ENCODE peak calls at places on chromosomes 16 and 17, in ten cellular contexts. L is sigmoid colon, P is prostate gland, U is breast epithelium, O is HCT116, M is GM23338, K is SK-N-SH, X is HepG2, T is spleen, B is stomach. E is an unnamed sample.

GRCh38 chr17:79607941-79608728 is 2.7 kb downstream of the RBFOX3 start:
- DNase-seq in L (peak), P (no peak), U (no peak), O (peak), M (peak), K (peak), X (no peak), T (no peak), B (no peak), E (peak)

GRCh38 chr17:11928436-11928835 is 68.8 kb downstream of the ZNF18 start:
- DNase-seq in L (no peak), P (no peak), U (no peak), O (no peak), M (no peak), K (no peak), X (peak), T (no peak), B (no peak), E (no peak)

GRCh38 chr16:51540259-51540658 is 389.2 kb upstream of the SALL1 start:
- DNase-seq in L (no peak), P (no peak), U (no peak), O (no peak), M (no peak), K (no peak), X (no peak), T (no peak), B (no peak), E (no peak)

GRCh38 chr16:55955845-55956244 is 80.7 kb upstream of the CES5A start:
- DNase-seq in L (peak), P (no peak), U (no peak), O (no peak), M (no peak), K (no peak), X (no peak), T (no peak), B (no peak), E (no peak)

GRCh38 chr17:82489117-82489516 is 30.4 kb upstream of the FOXK2 start:
- DNase-seq in L (peak), P (no peak), U (no peak), O (no peak), M (no peak), K (no peak), X (no peak), T (no peak), B (no peak), E (no peak)

GRCh38 chr17:46943511-46944393 is 20.8 kb downstream of the GOSR2 start:
- DNase-seq in L (peak), P (no peak), U (no peak), O (no peak), M (peak), K (peak), X (peak), T (no peak), B (no peak), E (no peak)

GRCh38 chr17:37489197-37490001 is at the start of gene DUSP14:
- DNase-seq in L (peak), P (peak), U (peak), O (peak), M (peak), K (peak), X (peak), T (peak), B (peak), E (peak)

GRCh38 chr17:42428141-42428944 is 5.3 kb upstream of the CAVIN1 start:
- DNase-seq in L (peak), P (peak), U (no peak), O (peak), M (peak), K (peak), X (peak), T (no peak), B (peak), E (no peak)

GRCh38 chr17:8156174-8156992 is 4.2 kb upstream of the PER1 start:
- DNase-seq in L (peak), P (peak), U (peak), O (peak), M (peak), K (peak), X (peak), T (peak), B (peak), E (peak)
- TF ChIP-seq POLR2AphosphoS5 in L (peak), P (peak), U (peak), O (peak), M (peak), K (peak), X (peak), T (peak), B (peak), E (no peak)

DNA sequence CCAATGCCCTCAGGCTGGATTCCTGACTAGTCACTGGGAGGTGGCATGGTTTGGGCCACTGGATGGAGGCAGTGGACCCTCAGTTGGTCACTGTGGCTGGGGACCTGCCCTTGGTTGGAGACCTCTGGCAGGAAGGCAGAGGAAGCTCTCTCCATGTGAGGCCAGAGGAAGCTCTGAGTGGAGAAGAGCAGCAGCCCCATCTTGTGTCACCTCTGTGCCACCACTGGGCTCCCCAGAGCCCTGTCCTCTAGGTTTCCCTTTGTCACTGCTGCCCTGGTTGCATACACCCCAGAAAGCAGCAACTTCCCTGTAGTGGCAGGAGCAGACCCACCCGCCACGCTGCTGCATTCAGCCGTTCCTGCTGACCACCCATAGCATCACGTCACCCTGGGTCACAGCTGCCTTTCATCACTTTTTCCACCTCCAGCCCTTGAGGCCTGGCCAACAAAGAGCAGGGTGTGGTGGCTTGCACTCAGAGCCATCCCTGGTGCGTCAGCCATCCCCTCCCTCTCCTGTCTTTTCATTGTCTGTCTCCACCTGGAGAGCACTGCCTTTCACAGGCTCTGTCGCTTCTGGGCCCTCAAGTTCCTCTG is 11.9 kb downstream of the CTRL start:
- DNase-seq in L (no peak), P (no peak), U (no peak), O (no peak), M (no peak), K (no peak), X (no peak), T (no peak), B (no peak), E (peak)
- TF ChIP-seq CTCF in L (no peak), P (no peak), U (no peak), O (no peak), M (peak), K (no peak), X (peak), T (no peak), B (no peak), E (no peak)

GRCh38 chr17:75268931-75269330 is 2.1 kb downstream of the MIF4GD start:
- DNase-seq in L (no peak), P (no peak), U (no peak), O (no peak), M (no peak), K (peak), X (no peak), T (no peak), B (no peak), E (no peak)

GRCh38 chr17:75265614-75266314 is 4.1 kb downstream of the MRPS7 start:
- DNase-seq in L (no peak), P (no peak), U (no peak), O (no peak), M (no peak), K (peak), X (no peak), T (peak), B (no peak), E (no peak)

GRCh38 chr17:75267403-75268232 is 3.4 kb downstream of the MIF4GD start:
- DNase-seq in L (no peak), P (no peak), U (no peak), O (no peak), M (peak), K (peak), X (peak), T (no peak), B (no peak), E (peak)

GRCh38 chr17:75266315-75267145 is 4.5 kb downstream of the MIF4GD start:
- DNase-seq in L (no peak), P (no peak), U (no peak), O (no peak), M (no peak), K (peak), X (no peak), T (peak), B (no peak), E (peak)

DNA sequence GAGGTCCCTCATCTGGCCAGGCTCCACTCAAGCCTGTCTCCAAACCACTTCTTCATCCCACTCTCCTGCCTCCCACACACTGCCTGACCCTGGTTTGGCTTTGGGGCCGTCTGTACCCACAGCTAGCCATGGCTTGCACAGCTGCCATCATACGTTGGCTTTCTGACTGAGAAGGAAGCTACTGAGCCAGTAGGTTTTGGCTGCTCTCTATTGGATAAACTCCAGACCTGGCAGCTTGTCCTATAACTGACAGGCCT is 4.0 kb downstream of the MIF4GD start:
- DNase-seq in L (no peak), P (no peak), U (no peak), O (no peak), M (no peak), K (peak), X (no peak), T (no peak), B (no peak), E (peak)
- H3K4me3 ChIP-seq in L (no peak), P (no peak), U (no peak), O (no peak), M (no peak), K (no peak), X (no peak), T (no peak), B (no peak), E (no peak)

GRCh38 chr16:81067166-81067565 is 9.9 kb downstream of the C16orf46 start:
- DNase-seq in L (no peak), P (no peak), U (no peak), O (no peak), M (no peak), K (no peak), X (no peak), T (no peak), B (no peak), E (no peak)
- TF ChIP-seq POLR2AphosphoS5 in L (no peak), P (peak), U (no peak), O (no peak), M (no peak), K (no peak), X (no peak), T (no peak), B (no peak), E (no peak)

GRCh38 chr17:8253801-8254200 is 4.7 kb downstream of the PFAS start:
- DNase-seq in L (no peak), P (peak), U (no peak), O (peak), M (no peak), K (no peak), X (no peak), T (no peak), B (no peak), E (no peak)
- TF ChIP-seq CTCF in L (no peak), P (peak), U (no peak), O (no peak), M (peak), K (peak), X (peak), T (no peak), B (no peak), E (no peak)

GRCh38 chr16:86932130-86932982 is 354.0 kb downstream of the FOXL1 start:
- DNase-seq in L (no peak), P (no peak), U (no peak), O (no peak), M (no peak), K (no peak), X (no peak), T (no peak), B (no peak), E (no peak)
- H3K4me3 ChIP-seq in L (no peak), P (no peak), U (no peak), O (no peak), M (no peak), K (no peak), X (no peak), T (no peak), B (no peak), E (no peak)

DNA sequence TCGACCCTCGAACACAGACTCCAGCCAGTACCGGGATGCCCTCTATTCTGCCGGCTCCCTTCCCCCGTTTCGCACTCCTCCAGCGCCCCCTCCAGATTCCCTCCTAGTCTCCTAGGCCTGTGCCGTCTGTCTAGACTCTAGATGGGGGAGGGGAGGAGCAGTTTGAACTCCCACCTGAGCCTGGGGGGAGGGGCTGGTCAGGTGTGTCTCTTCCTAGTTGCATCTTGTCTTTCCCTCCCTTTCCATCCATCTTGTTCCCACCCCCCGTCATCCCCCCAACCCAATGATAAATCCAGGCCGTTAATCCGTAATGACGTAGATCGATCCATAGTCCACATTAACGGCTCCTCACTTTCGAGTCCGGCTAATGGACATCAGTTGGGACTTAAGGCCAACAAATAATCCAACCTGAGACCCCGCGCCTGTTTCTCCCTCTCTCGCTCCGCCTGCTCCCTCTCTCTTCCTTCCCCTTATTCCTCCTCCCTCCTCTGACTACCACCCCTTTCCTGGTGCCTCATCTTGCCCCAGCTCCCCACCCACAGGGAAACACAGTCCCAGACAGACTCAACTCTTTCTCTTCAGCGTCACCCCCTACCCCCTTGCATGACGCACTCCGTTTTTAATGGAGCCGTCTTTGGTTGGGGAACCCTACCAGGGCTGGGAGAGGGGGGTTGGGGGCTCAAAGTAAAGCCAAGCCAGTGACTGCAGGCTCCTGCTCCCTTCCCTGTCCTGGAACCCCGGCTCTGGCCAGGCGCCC is 3.3 kb upstream of the HOXB5 start:
- DNase-seq in L (peak), P (no peak), U (no peak), O (no peak), M (peak), K (no peak), X (no peak), T (peak), B (no peak), E (no peak)
- TF ChIP-seq POLR2AphosphoS5 in L (peak), P (no peak), U (no peak), O (no peak), M (no peak), K (no peak), X (no peak), T (no peak), B (no peak), E (no peak)